ENCODE peak calls at places on chromosomes 6 and 20, in six cellular contexts. X, F, K, D, J and U are unnamed samples.

GRCh38 chr6:93447874-93448273 is 28.5 kb upstream of the EPHA7 start:
- DNase-seq in X (no peak), F (no peak), K (no peak), D (peak; percentile 24), J (no peak), U (peak; percentile 1)

GRCh38 chr6:14270142-14270893 is 152.7 kb downstream of the CD83 start:
- DNase-seq in X (no peak), F (no peak), K (no peak), D (no peak), J (no peak), U (no peak)

GRCh38 chr20:48649104-48649626 is 178.6 kb downstream of the PREX1 start:
- DNase-seq in X (no peak), F (no peak), K (no peak), D (no peak), J (peak; percentile 61), U (no peak)

GRCh38 chr6:4316867-4317400 is 181.6 kb upstream of the ECI2 start:
- DNase-seq in X (peak; percentile 17), F (peak; percentile 37), K (peak; percentile 37), D (no peak), J (no peak), U (peak; percentile 12)

GRCh38 chr6:145263807-145264206 is 471.5 kb downstream of the EPM2A start:
- DNase-seq in X (no peak), F (no peak), K (no peak), D (no peak), J (no peak), U (no peak)

GRCh38 chr20:50085481-50086365 is 27.2 kb downstream of the UBE2V1 start:
- DNase-seq in X (no peak), F (no peak), K (no peak), D (peak; percentile 90), J (no peak), U (peak; percentile 17)

GRCh38 chr6:14110001-14110818 is 7.4 kb upstream of the CD83 start:
- DNase-seq in X (no peak), F (no peak), K (no peak), D (no peak), J (no peak), U (no peak)

GRCh38 chr20:19211661-19212523 is 550 bp upstream of the SLC24A3 start:
- DNase-seq in X (peak; percentile 29), F (peak; percentile 39), K (no peak), D (peak; percentile 73), J (peak; percentile 80), U (peak; percentile 16)

GRCh38 chr6:169101981-169102380 is 151.7 kb downstream of the THBS2 start:
- DNase-seq in X (no peak), F (no peak), K (no peak), D (no peak), J (no peak), U (peak; percentile 27)

GRCh38 chr20:49904440-49905214 is 10.7 kb downstream of the SPATA2 start:
- DNase-seq in X (no peak), F (no peak), K (no peak), D (no peak), J (no peak), U (no peak)

GRCh38 chr6:31070711-31071197 is 41.6 kb downstream of the C6orf15 start:
- DNase-seq in X (no peak), F (peak; percentile 41), K (no peak), D (peak; percentile 86), J (no peak), U (peak; percentile 54)

GRCh38 chr6:115910147-115910546 is 150.5 kb downstream of the FRK start:
- DNase-seq in X (no peak), F (no peak), K (no peak), D (no peak), J (no peak), U (peak; percentile 7)

GRCh38 chr20:62048346-62048761 is 17.3 kb downstream of the TAF4 start:
- DNase-seq in X (no peak), F (no peak), K (no peak), D (no peak), J (peak; percentile 55), U (no peak)

GRCh38 chr6:89323461-89324098 is 8.5 kb upstream of the GABRR2 start:
- DNase-seq in X (no peak), F (no peak), K (no peak), D (peak; percentile 32), J (no peak), U (no peak)

GRCh38 chr20:51193066-51193772 is 170.3 kb upstream of the KCNG1 start:
- DNase-seq in X (no peak), F (no peak), K (no peak), D (no peak), J (no peak), U (peak; percentile 32)

GRCh38 chr6:114096553-114097172 is 125.7 kb upstream of the HDAC2 start:
- DNase-seq in X (no peak), F (no peak), K (no peak), D (peak; percentile 79), J (no peak), U (no peak)

GRCh38 chr6:1422290-1422689 is 32.9 kb downstream of the FOXF2 start:
- DNase-seq in X (no peak), F (no peak), K (no peak), D (no peak), J (no peak), U (no peak)

GRCh38 chr20:57774111-57774880 is 64.5 kb upstream of the PMEPA1 start:
- DNase-seq in X (no peak), F (no peak), K (no peak), D (no peak), J (no peak), U (no peak)

GRCh38 chr20:23077277-23077676 is 8.8 kb downstream of the CD93 start:
- DNase-seq in X (no peak), F (no peak), K (no peak), D (no peak), J (no peak), U (no peak)

GRCh38 chr20:1651268-1651667 is 6.3 kb downstream of the SIRPG start:
- DNase-seq in X (no peak), F (no peak), K (no peak), D (no peak), J (no peak), U (no peak)

GRCh38 chr20:38317422-38317821 is 13.5 kb downstream of the BPI start:
- DNase-seq in X (no peak), F (no peak), K (no peak), D (no peak), J (no peak), U (no peak)

GRCh38 chr20:32521780-32522524 is 63.2 kb downstream of the NOL4L start:
- DNase-seq in X (peak; percentile 71), F (peak; percentile 73), K (no peak), D (peak; percentile 98), J (peak; percentile 89), U (peak; percentile 52)

GRCh38 chr6:16438677-16439615 is 200.6 kb downstream of the GMPR start:
- DNase-seq in X (no peak), F (no peak), K (no peak), D (no peak), J (no peak), U (no peak)

DNA sequence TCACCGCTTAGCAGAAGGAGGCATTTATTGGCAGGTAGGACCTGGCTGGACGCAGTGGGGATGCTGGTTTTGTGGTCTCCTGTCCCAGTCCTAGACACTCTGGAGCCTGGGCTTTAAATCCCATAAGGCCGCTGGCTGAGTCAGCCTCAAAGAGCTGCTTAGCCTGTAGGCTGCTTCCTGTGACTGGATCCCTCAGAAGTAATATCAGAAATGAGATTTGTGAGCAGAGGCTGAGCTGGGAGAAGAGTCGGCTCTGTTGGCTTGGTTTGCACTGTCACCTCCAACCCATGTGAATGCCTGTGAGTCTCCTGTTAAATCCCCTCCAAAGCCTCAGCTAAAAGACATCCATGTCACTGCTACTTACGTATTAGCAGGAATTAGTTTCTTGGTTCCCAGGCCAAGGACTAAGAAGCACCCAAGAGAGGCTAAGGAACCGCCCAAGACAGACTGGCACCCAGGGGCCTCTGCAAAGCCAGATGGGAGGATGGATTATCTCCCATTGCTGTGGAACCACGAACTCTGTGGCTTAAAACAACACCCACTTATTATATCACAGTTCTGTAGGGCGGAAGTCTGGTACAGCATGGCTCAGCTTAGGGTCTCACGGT is 289.4 kb downstream of the CDC5L start:
- DNase-seq in X (no peak), F (no peak), K (no peak), D (no peak), J (no peak), U (peak; percentile 81)
- H3K27me3 ChIP-seq in X (no peaks in the 10 kb centered on the region), F (peaks cover 21% of the 10 kb centered on the region), K (no peaks in the 10 kb centered on the region), D (no peaks in the 10 kb centered on the region), J (no peaks in the 10 kb centered on the region), U (no peaks in the 10 kb centered on the region)

GRCh38 chr6:36298037-36298436 is 28.2 kb downstream of the PNPLA1 start:
- DNase-seq in X (no peak), F (no peak), K (no peak), D (no peak), J (no peak), U (no peak)

GRCh38 chr6:36301085-36301658 is 31.3 kb downstream of the PNPLA1 start:
- DNase-seq in X (no peak), F (no peak), K (no peak), D (no peak), J (no peak), U (no peak)

GRCh38 chr6:36301781-36302180 is 31.9 kb downstream of the PNPLA1 start:
- DNase-seq in X (no peak), F (no peak), K (no peak), D (no peak), J (no peak), U (peak; percentile 22)

GRCh38 chr6:36296240-36296639 is 26.4 kb downstream of the PNPLA1 start:
- DNase-seq in X (no peak), F (no peak), K (no peak), D (no peak), J (no peak), U (no peak)

DNA sequence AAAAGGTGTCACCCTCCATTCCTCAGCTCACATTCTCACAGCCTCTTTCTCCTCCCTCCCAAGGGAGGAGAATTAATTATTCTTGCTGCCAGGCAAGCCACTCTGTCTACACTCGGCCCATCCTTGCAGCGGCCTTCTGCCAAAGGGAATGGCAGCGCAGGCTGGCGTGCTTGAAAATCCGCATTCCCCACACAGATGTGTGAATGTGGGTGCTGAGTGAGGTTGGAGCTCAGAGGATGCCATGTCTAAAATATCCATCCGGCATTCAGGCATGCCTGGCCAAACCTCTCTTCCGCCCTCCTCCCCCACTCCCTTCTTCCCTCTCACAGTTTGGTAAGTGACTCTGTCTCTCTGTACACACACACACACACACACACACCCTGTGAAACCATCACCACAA is 27.7 kb downstream of the PNPLA1 start:
- DNase-seq in X (no peak), F (no peak), K (no peak), D (no peak), J (no peak), U (no peak)
- H3K27me3 ChIP-seq in X (peaks cover 8% of the 10 kb centered on the region), F (peaks cover 10% of the 10 kb centered on the region), K (no peaks in the 10 kb centered on the region), D (no peaks in the 10 kb centered on the region), J (no peaks in the 10 kb centered on the region), U (no peaks in the 10 kb centered on the region)

DNA sequence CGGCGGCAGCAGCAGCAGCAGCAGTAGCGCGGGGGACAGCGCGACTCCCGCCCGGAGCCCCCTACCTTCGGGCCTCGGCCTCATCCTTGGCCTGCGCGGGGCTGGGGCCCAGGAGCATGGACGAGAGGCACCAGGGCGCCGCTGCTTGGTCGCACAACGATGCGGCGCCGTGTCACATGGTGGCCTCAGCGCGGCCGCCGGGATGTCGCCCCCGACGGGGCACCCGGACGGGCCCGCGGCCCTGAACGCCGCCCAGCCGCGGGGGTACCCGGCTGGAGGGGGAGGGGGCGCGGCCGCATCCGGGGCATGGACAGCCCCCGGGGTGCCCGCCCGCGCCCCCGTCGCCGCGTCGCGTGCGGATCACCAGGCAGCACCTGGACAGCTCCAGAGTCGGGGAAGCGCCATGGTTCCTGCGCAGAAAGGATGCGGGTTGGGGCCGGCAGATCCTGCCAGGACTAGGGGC is 57.1 kb downstream of the CDH22 start:
- DNase-seq in X (no peak), F (no peak), K (no peak), D (peak; percentile 78), J (no peak), U (no peak)
- H3K27me3 ChIP-seq in X (peaks cover 80% of the 10 kb centered on the region), F (peaks cover 94% of the 10 kb centered on the region), K (peaks cover 7% of the 10 kb centered on the region), D (peaks cover 38% of the 10 kb centered on the region), J (peaks cover 38% of the 10 kb centered on the region), U (peaks cover 73% of the 10 kb centered on the region)

GRCh38 chr6:39084506-39084905 is 30.5 kb downstream of the SAYSD1 start:
- DNase-seq in X (no peak), F (no peak), K (no peak), D (no peak), J (no peak), U (no peak)
- H3K27me3 ChIP-seq in X (no peaks in the 10 kb centered on the region), F (peaks cover 45% of the 10 kb centered on the region), K (no peaks in the 10 kb centered on the region), D (no peaks in the 10 kb centered on the region), J (no peaks in the 10 kb centered on the region), U (peaks cover 39% of the 10 kb centered on the region)